ENCODE peak calls at places on chromosome 12, in nine cellular contexts. Z is kidney epithelial cell, X is Caco-2, D is ovary, N is tibial nerve, H is fibroblast of lung, T is fibroblast of pulmonary artery, F is testis, O is fibroblast of the aortic adventitia. C is an unnamed sample.

GRCh38 chr12:49776413-49776812 is 35.1 kb downstream of the TMBIM6 start:
- DNase-seq in Z (peak; percentile 9), X (peak; percentile 84), D (peak; percentile 50), N (peak; percentile 46), H (peak; percentile 87), T (peak; percentile 88), F (peak; percentile 68), O (peak; percentile 90), C (peak; percentile 51)

GRCh38 chr12:90106568-90106967 is 397.9 kb upstream of the ATP2B1 start:
- DNase-seq in Z (no peak), X (no peak), D (no peak), N (no peak), H (no peak), T (no peak), F (no peak), O (no peak), C (no peak)

GRCh38 chr12:48000878-48001321 is 3.4 kb downstream of the COL2A1 start:
- DNase-seq in Z (peak; percentile 34), X (peak; percentile 76), D (no peak), N (no peak), H (peak; percentile 40), T (peak; percentile 69), F (no peak), O (peak; percentile 47), C (peak; percentile 74)

GRCh38 chr12:103578926-103579325 is 8.1 kb upstream of the STAB2 start:
- DNase-seq in Z (no peak), X (no peak), D (no peak), N (no peak), H (no peak), T (no peak), F (no peak), O (no peak), C (no peak)

GRCh38 chr12:45122776-45123380 is 72.0 kb upstream of the DBX2 start:
- DNase-seq in Z (peak; percentile 9), X (peak; percentile 26), D (no peak), N (no peak), H (peak; percentile 41), T (peak; percentile 46), F (peak; percentile 16), O (peak; percentile 60), C (no peak)

GRCh38 chr12:3150820-3151590 is 73.8 kb downstream of the TSPAN9 start:
- DNase-seq in Z (no peak), X (no peak), D (no peak), N (no peak), H (peak; percentile 29), T (peak; percentile 72), F (no peak), O (peak; percentile 69), C (no peak)

GRCh38 chr12:87827638-87828264 is 201.4 kb downstream of the C12orf50 start:
- DNase-seq in Z (peak; percentile 92), X (no peak), D (no peak), N (no peak), H (peak; percentile 59), T (peak; percentile 55), F (no peak), O (peak; percentile 61), C (peak; percentile 73)

GRCh38 chr12:80087486-80088213 is 11.7 kb upstream of the OTOGL start:
- DNase-seq in Z (no peak), X (no peak), D (no peak), N (no peak), H (no peak), T (no peak), F (no peak), O (peak; percentile 15), C (no peak)

GRCh38 chr12:91613223-91613779 is 430.7 kb upstream of the DCN start:
- DNase-seq in Z (no peak), X (no peak), D (no peak), N (no peak), H (no peak), T (no peak), F (peak; percentile 24), O (no peak), C (no peak)

DNA sequence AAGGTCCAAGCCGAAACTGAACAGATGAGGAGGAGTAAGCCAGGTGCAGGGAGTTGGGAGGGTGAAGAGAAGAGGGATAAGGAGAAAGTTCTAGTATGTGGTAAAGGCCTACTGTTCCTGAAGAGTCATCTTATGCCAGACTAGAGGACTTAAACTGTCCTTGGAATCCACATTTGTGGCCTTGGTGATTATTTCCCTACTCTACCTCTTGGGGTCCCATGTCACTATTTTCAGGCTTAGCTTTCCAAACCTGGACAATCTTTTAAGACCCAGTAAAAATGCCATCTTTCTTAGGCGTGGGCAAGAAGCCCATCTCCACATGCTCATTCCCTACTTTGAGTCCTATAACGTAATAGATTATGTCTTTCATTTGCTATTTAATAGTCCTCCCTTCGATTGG is 40.1 kb upstream of the CRY1 start:
- DNase-seq in Z (no peak), X (no peak), D (no peak), N (no peak), H (no peak), T (no peak), F (no peak), O (no peak), C (no peak)
- TF ChIP-seq CTCF in Z (no peak), X (no peak), D (no peak), N (no peak), H (no peak), T (no peak), F (no peak), O (no peak), C (no peak)

GRCh38 chr12:108696111-108696995 is 35.0 kb downstream of the CORO1C start:
- DNase-seq in Z (peak; percentile 99), X (no peak), D (no peak), N (no peak), H (peak; percentile 99), T (peak; percentile 100), F (no peak), O (peak; percentile 100), C (peak; percentile 37)

GRCh38 chr12:108699955-108700563 is 31.3 kb downstream of the CORO1C start:
- DNase-seq in Z (no peak), X (no peak), D (no peak), N (no peak), H (peak; percentile 59), T (peak; percentile 73), F (no peak), O (peak; percentile 70), C (no peak)

GRCh38 chr12:108697905-108698304 is 33.4 kb downstream of the CORO1C start:
- DNase-seq in Z (no peak), X (no peak), D (no peak), N (no peak), H (no peak), T (no peak), F (no peak), O (no peak), C (no peak)

GRCh38 chr12:108694812-108695278 is 36.5 kb downstream of the CORO1C start:
- DNase-seq in Z (no peak), X (no peak), D (no peak), N (no peak), H (no peak), T (peak; percentile 32), F (no peak), O (peak; percentile 53), C (no peak)

DNA sequence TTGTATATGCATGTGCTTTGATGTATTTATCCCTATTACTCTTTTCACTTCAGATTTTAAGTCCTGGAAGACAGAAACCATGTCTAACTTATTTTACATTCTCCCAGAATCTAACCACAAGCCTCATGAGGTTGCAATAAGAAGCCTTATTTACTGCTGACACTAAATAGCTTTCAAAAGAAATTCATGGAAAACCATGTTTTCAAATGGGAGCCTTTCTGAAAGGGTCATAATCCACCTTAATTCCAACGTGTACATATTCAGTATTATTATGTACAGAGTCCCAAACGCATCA is 34.4 kb downstream of the CORO1C start:
- DNase-seq in Z (no peak), X (no peak), D (no peak), N (no peak), H (no peak), T (no peak), F (no peak), O (no peak), C (no peak)
- H3K4me3 ChIP-seq in Z (no peak overlapping the region), X (no peak overlapping the region), D (no peak overlapping the region), N (no peak overlapping the region), H (no peak overlapping the region), T (peak overlapping the region; percentile 18), F (no peak overlapping the region), O (no peak overlapping the region), C (no peak overlapping the region)

GRCh38 chr12:99745106-99745505 is 97.6 kb downstream of the GARIN6 start:
- DNase-seq in Z (no peak), X (no peak), D (no peak), N (no peak), H (no peak), T (no peak), F (no peak), O (no peak), C (no peak)

GRCh38 chr12:99745895-99746294 is 98.3 kb downstream of the GARIN6 start:
- DNase-seq in Z (no peak), X (no peak), D (no peak), N (no peak), H (no peak), T (no peak), F (no peak), O (no peak), C (no peak)

DNA sequence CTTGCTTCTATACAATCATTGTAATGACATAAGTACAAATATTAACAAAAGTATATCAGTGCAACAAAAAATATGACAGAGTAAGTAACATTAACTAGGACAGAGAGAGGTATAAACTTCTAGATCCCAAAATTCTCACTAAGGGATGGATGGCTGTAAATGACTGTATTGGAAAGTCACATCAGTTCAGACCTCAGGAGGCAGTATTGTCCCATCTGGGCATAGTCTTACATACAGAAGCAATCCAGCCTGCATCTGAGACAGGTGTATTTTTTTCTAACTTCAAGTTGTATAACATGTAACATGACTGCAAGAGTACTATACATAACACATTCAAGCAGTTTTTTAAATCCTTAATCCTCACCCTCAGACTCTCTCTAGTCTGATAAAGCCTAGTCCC is 99.0 kb downstream of the GARIN6 start:
- DNase-seq in Z (no peak), X (no peak), D (no peak), N (no peak), H (no peak), T (no peak), F (no peak), O (no peak), C (no peak)
- TF ChIP-seq CTCF in Z (no peak), X (no peak), D (no peak), N (no peak), H (no peak), T (no peak), F (no peak), O (no peak), C (no peak)

GRCh38 chr12:124916370-124917134 is 2.1 kb upstream of the UBC start:
- DNase-seq in Z (peak; percentile 89), X (peak; percentile 79), D (no peak), N (peak; percentile 67), H (peak; percentile 95), T (peak; percentile 92), F (peak; percentile 72), O (peak; percentile 96), C (peak; percentile 93)

GRCh38 chr12:124917135-124917840 is 2.8 kb upstream of the UBC start:
- DNase-seq in Z (peak; percentile 95), X (peak; percentile 97), D (peak; percentile 92), N (peak; percentile 93), H (peak; percentile 100), T (peak; percentile 100), F (peak; percentile 98), O (peak; percentile 100), C (peak; percentile 95)

GRCh38 chr12:124913474-124914391 is 717 bp downstream of the UBC start:
- DNase-seq in Z (no peak), X (peak; percentile 91), D (peak; percentile 79), N (peak; percentile 80), H (peak; percentile 68), T (peak; percentile 74), F (peak; percentile 94), O (peak; percentile 62), C (peak; percentile 64)

GRCh38 chr12:124915249-124916236 is 1.1 kb upstream of the UBC start:
- DNase-seq in Z (no peak), X (no peak), D (no peak), N (peak; percentile 50), H (peak; percentile 51), T (peak; percentile 36), F (peak; percentile 51), O (peak; percentile 53), C (peak; percentile 67)

GRCh38 chr12:124914392-124915248 is at the start of gene UBC:
- DNase-seq in Z (no peak), X (peak; percentile 93), D (peak; percentile 93), N (peak; percentile 87), H (peak; percentile 97), T (peak; percentile 96), F (peak; percentile 95), O (peak; percentile 97), C (peak; percentile 88)
- H3K4me3 ChIP-seq in Z (peak within 1 kb of the TSS; percentile 100), X (peak within 1 kb of the TSS; percentile 87), D (peak within 1 kb of the TSS; percentile 83), N (peak within 1 kb of the TSS; percentile 78), H (peak within 1 kb of the TSS; percentile 90), T (peak within 1 kb of the TSS; percentile 100), F (peak within 1 kb of the TSS; percentile 100), O (peak within 1 kb of the TSS; percentile 98), C (peak within 1 kb of the TSS; percentile 100)

C was measured in PC-9.